ENCODE peak calls at places on chromosomes 12 and 14, in four cellular contexts. N is fibroblast of the aortic adventitia, G is breast epithelium, P is Caco-2. X is an unnamed sample.
A peak's percentile ranks its signal among the peaks of the same experiment; 100 is the strongest.

GRCh38 chr12:10235761-10236631 is 23.3 kb downstream of the GABARAPL1 start:
- DNase-seq in N (peak; percentile 51), G (no peak), P (no peak), X (no peak)

GRCh38 chr14:71411766-71412165 is 504.5 kb downstream of the PCNX1 start:
- DNase-seq in N (no peak), G (no peak), P (no peak), X (no peak)

GRCh38 chr14:87630808-87631207 is 362.2 kb downstream of the GALC start:
- DNase-seq in N (no peak), G (no peak), P (no peak), X (no peak)

GRCh38 chr12:32201996-32202395 is 95.3 kb downstream of the BICD1 start:
- DNase-seq in N (no peak), G (no peak), P (no peak), X (no peak)

GRCh38 chr14:67575684-67576083 is 24.4 kb downstream of the PIGH start:
- DNase-seq in N (no peak), G (no peak), P (no peak), X (no peak)

GRCh38 chr12:104565606-104566243 is 109.0 kb downstream of the CHST11 start:
- DNase-seq in N (peak; percentile 77), G (no peak), P (no peak), X (no peak)

GRCh38 chr14:65849558-65849957 is 437.0 kb downstream of the FUT8 start:
- DNase-seq in N (no peak), G (no peak), P (no peak), X (no peak)

GRCh38 chr14:58607571-58608317 is 30.0 kb upstream of the DACT1 start:
- DNase-seq in N (peak; percentile 73), G (no peak), P (no peak), X (no peak)

GRCh38 chr12:4271433-4272013 is 2.0 kb upstream of the CCND2 start:
- DNase-seq in N (no peak), G (no peak), P (no peak), X (no peak)

GRCh38 chr12:130461868-130462557 is 124.3 kb downstream of the PIWIL1 start:
- DNase-seq in N (no peak), G (no peak), P (no peak), X (no peak)

GRCh38 chr12:47394070-47394469 is 311.8 kb downstream of the RPAP3 start:
- DNase-seq in N (no peak), G (no peak), P (no peak), X (no peak)

GRCh38 chr12:124411291-124411878 is 116.5 kb downstream of the RFLNA start:
- DNase-seq in N (peak; percentile 96), G (no peak), P (no peak), X (no peak)

GRCh38 chr14:69695664-69696527 is 71.0 kb upstream of the SRSF5 start:
- DNase-seq in N (peak; percentile 42), G (no peak), P (no peak), X (no peak)

GRCh38 chr12:96981053-96981452 is 74.0 kb downstream of the NEDD1 start:
- DNase-seq in N (peak; percentile 84), G (peak; percentile 22), P (no peak), X (no peak)

GRCh38 chr12:6461401-6462233 is 8.9 kb downstream of the VAMP1 start:
- DNase-seq in N (no peak), G (peak; percentile 59), P (peak; percentile 30), X (no peak)

GRCh38 chr14:103377522-103378041 is 7.6 kb upstream of the MARK3 start:
- DNase-seq in N (no peak), G (no peak), P (no peak), X (no peak)

GRCh38 chr12:12800406-12801180 is 12.6 kb upstream of the DDX47 start:
- DNase-seq in N (peak; percentile 68), G (no peak), P (no peak), X (no peak)

GRCh38 chr14:38839743-38840375 is 263.2 kb downstream of the SEC23A start:
- DNase-seq in N (no peak), G (no peak), P (no peak), X (no peak)

GRCh38 chr14:61953602-61954001 is 191.4 kb downstream of the SNAPC1 start:
- DNase-seq in N (no peak), G (no peak), P (no peak), X (no peak)

GRCh38 chr14:61930101-61930857 is 168.1 kb downstream of the SNAPC1 start:
- DNase-seq in N (no peak), G (no peak), P (no peak), X (no peak)

GRCh38 chr14:31172084-31172483 is 35.5 kb downstream of the HECTD1 start:
- DNase-seq in N (peak; percentile 33), G (no peak), P (no peak), X (no peak)

GRCh38 chr14:77849711-77850110 is 49.8 kb downstream of the ADCK1 start:
- DNase-seq in N (no peak), G (no peak), P (no peak), X (no peak)

GRCh38 chr14:38250316-38250715 is 5.6 kb downstream of the CLEC14A start:
- DNase-seq in N (no peak), G (no peak), P (no peak), X (no peak)

GRCh38 chr14:101563352-101563653 is 2.0 kb downstream of the DIO3 start:
- DNase-seq in N (no peak), G (no peak), P (no peak), X (no peak)

GRCh38 chr14:34018564-34019244 is 67.8 kb upstream of the EGLN3 start:
- DNase-seq in N (peak; percentile 34), G (no peak), P (no peak), X (no peak)

GRCh38 chr14:99772371-99773283 is 20.6 kb upstream of the EML1 start:
- DNase-seq in N (no peak), G (no peak), P (no peak), X (no peak)

GRCh38 chr14:63493246-63493645 is 49.9 kb downstream of the PPP2R5E start:
- DNase-seq in N (no peak), G (no peak), P (no peak), X (no peak)

GRCh38 chr12:117118838-117119591 is 19.8 kb upstream of the TESC start:
- DNase-seq in N (no peak), G (no peak), P (peak; percentile 40), X (no peak)

GRCh38 chr12:32145096-32145495 is 38.4 kb downstream of the BICD1 start:
- DNase-seq in N (no peak), G (no peak), P (no peak), X (no peak)

GRCh38 chr14:39843881-39844280 is 411.6 kb upstream of the FBXO33 start:
- DNase-seq in N (no peak), G (no peak), P (no peak), X (no peak)

DNA sequence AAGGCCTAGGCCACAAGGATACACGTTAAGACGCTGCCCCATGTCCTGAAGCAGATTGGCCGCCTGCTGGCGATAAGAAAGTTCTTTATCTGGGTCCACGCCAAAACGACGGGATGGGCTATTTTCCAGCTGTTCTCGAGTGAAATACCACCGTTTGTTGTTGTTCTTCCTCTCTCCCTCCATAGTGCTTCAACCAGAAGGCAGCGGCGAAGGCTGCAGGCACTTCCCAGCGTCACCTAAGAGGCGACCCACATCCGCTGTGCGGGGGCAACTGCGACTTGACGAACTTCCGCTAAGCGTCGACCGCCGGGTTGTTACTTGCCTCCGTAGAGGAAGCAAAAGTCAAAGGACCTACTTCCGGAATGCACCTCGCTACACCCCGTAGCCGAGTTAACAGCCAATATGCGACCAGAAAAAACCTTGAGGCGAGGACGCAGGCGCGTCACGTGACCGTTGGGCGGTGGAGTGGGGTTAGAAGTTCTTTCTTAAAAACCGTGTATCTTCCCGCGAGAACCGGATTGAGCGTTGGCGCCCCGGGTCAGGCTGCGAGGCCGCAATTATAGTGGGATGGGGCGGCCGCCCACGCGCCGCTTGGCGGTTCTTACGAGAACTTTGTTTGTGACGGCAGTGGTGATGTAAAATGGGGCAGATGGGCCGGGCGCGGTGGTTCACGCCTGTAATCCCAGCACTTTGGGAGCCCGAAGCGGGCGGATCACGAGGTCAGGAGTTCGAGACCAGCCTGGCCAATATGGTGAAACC is at the start of gene CCNT1:
- DNase-seq in N (peak; percentile 100), G (peak; percentile 99), P (peak; percentile 100), X (peak; percentile 95)
- TF ChIP-seq CTCF in N (peak; percentile 48), G (peak; percentile 65), P (peak; percentile 44), X (peak; percentile 32)

GRCh38 chr14:50666772-50667490 is 1.2 kb downstream of the SAV1 start:
- DNase-seq in N (peak; percentile 79), G (peak; percentile 62), P (peak; percentile 50), X (no peak)

GRCh38 chr14:50669441-50669986 is 1.4 kb upstream of the SAV1 start:
- DNase-seq in N (no peak), G (no peak), P (no peak), X (no peak)

GRCh38 chr14:50668008-50668851 is at the start of gene SAV1:
- DNase-seq in N (peak; percentile 86), G (peak; percentile 72), P (peak; percentile 80), X (peak; percentile 73)

GRCh38 chr14:50668852-50669194 is 717 bp upstream of the SAV1 start:
- DNase-seq in N (no peak), G (no peak), P (no peak), X (no peak)

GRCh38 chr14:50667491-50668007 is 557 bp downstream of the SAV1 start:
- DNase-seq in N (no peak), G (no peak), P (peak; percentile 67), X (peak; percentile 36)
- TF ChIP-seq CTCF in N (no peak), G (no peak), P (peak; percentile 19), X (peak; percentile 38)

GRCh38 chr12:45212064-45212463 is 3.8 kb upstream of the ANO6 start:
- DNase-seq in N (no peak), G (no peak), P (no peak), X (no peak)

GRCh38 chr12:45214739-45215418 is 1.0 kb upstream of the ANO6 start:
- DNase-seq in N (peak; percentile 59), G (no peak), P (no peak), X (no peak)

GRCh38 chr12:45215419-45216296 is at the start of gene ANO6:
- DNase-seq in N (peak; percentile 83), G (peak; percentile 71), P (peak; percentile 94), X (peak; percentile 85)

GRCh38 chr12:45214071-45214470 is 1.8 kb upstream of the ANO6 start:
- DNase-seq in N (no peak), G (no peak), P (no peak), X (no peak)

GRCh38 chr12:45213107-45213506 is 2.8 kb upstream of the ANO6 start:
- DNase-seq in N (no peak), G (no peak), P (no peak), X (no peak)
- TF ChIP-seq CTCF in N (no peak), G (no peak), P (no peak), X (no peak)

DNA sequence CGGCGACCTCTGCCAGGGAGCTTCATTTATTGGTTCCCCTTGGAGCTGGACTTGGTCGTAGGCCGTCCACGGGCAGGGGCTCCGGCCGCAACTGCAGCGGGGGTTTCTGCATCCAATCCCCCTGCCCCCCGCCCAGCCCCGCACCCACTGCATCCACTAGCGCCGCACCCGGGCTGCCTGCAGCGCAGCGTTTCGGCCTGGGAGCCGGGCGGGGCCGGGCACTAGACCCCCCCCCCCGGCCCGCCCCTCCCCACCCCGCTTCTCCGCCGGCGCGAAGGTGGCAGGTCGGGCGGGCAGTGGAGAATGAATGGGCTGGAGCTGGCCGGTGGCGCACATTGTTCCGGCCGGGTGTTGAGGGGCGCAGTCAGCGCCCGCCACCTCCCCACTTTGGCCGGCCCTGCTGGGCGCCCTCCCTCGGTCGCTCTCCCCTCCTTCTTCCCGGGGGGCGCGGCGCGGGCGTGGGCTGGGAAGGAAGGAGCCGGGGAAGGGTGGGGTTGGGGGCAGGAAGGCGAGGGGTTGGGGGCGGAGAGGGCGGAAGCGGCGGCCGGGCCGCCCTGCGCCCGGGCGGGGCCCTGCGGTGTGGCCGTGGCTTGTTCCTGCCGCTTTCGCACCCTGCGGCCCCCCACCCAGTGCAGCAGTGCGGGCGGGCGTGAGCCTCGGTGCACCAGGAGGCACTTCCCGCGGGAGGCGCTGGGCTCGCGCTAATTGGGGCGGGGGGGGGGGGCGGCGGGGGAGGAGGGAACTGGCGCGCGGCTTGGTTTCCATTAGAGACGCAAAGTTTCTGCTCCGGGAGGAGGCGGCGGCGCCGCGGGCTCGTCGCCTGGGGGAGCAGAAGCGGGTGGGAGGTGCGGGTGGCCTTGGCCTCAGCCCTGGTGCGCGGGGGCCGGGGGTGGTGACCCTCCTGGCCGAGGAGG is 829 bp downstream of the CALM1 start:
- DNase-seq in N (no peak), G (peak; percentile 39), P (peak; percentile 52), X (peak; percentile 26)
- TF ChIP-seq CTCF in N (no peak), G (no peak), P (no peak), X (no peak)

X was measured in progenitor cell of endocrine pancreas.